ENCODE peak calls at places on chromosomes 16 and 17, in seven cellular contexts. One of them, this sample, is unnamed.

GRCh38 chr16:20675488-20676267 is 21.8 kb downstream of the ACSM1 start:
- DNase-seq in NCI-H460: no peak
- DNase-seq in NCI-H1092 treated with DMSO at 0.1 percent for 48 hours: peak; percentile 70
- DNase-seq in stimulated activated CD4-positive, alpha-beta T cell treated with anti-CD3 and anti-CD28 coated beads, TNF-alpha, amount 100 ng/mL, for 48 hours: no peak
- DNase-seq in foreskin fibroblast: no peak
- DNase-seq in NCI-H82: no peak
- DNase-seq in anterior cingulate cortex: no peak
- DNase-seq in this sample: no peak

GRCh38 chr17:35766903-35767510 is 6.3 kb downstream of the C17orf50 start:
- DNase-seq in NCI-H82: peak; percentile 47
- DNase-seq in stimulated activated CD4-positive, alpha-beta T cell treated with anti-CD3 and anti-CD28 coated beads, TNF-alpha, amount 100 ng/mL, for 48 hours: no peak
- DNase-seq in NCI-H1092 treated with DMSO at 0.1 percent for 48 hours: peak; percentile 35
- DNase-seq in anterior cingulate cortex: no peak
- DNase-seq in NCI-H460: peak; percentile 47
- DNase-seq in foreskin fibroblast: peak; percentile 80
- DNase-seq in this sample: no peak

GRCh38 chr16:88050952-88051660 is 99.9 kb downstream of the BANP start:
- DNase-seq in NCI-H82: no peak
- DNase-seq in NCI-H460: no peak
- DNase-seq in anterior cingulate cortex: no peak
- DNase-seq in foreskin fibroblast: no peak
- DNase-seq in stimulated activated CD4-positive, alpha-beta T cell treated with anti-CD3 and anti-CD28 coated beads, TNF-alpha, amount 100 ng/mL, for 48 hours: no peak
- DNase-seq in NCI-H1092 treated with DMSO at 0.1 percent for 48 hours: no peak
- DNase-seq in this sample: no peak

GRCh38 chr17:64133546-64134215 is 3.7 kb upstream of the ERN1 start:
- DNase-seq in foreskin fibroblast: peak; percentile 82
- DNase-seq in NCI-H82: peak; percentile 90
- DNase-seq in anterior cingulate cortex: no peak
- DNase-seq in NCI-H460: peak; percentile 76
- DNase-seq in NCI-H1092 treated with DMSO at 0.1 percent for 48 hours: peak; percentile 74
- DNase-seq in stimulated activated CD4-positive, alpha-beta T cell treated with anti-CD3 and anti-CD28 coated beads, TNF-alpha, amount 100 ng/mL, for 48 hours: no peak
- DNase-seq in this sample: peak; percentile 73

GRCh38 chr17:37092701-37093100 is 143.9 kb downstream of the AATF start:
- DNase-seq in stimulated activated CD4-positive, alpha-beta T cell treated with anti-CD3 and anti-CD28 coated beads, TNF-alpha, amount 100 ng/mL, for 48 hours: no peak
- DNase-seq in NCI-H460: no peak
- DNase-seq in foreskin fibroblast: no peak
- DNase-seq in NCI-H82: no peak
- DNase-seq in anterior cingulate cortex: no peak
- DNase-seq in NCI-H1092 treated with DMSO at 0.1 percent for 48 hours: no peak
- DNase-seq in this sample: no peak

GRCh38 chr16:54923055-54923473 is 7.6 kb upstream of the IRX5 start:
- DNase-seq in NCI-H1092 treated with DMSO at 0.1 percent for 48 hours: no peak
- DNase-seq in anterior cingulate cortex: no peak
- DNase-seq in foreskin fibroblast: no peak
- DNase-seq in NCI-H460: no peak
- DNase-seq in NCI-H82: no peak
- DNase-seq in stimulated activated CD4-positive, alpha-beta T cell treated with anti-CD3 and anti-CD28 coated beads, TNF-alpha, amount 100 ng/mL, for 48 hours: no peak
- DNase-seq in this sample: no peak

GRCh38 chr17:30380106-30380420 is 1.3 kb downstream of the CPD start:
- DNase-seq in stimulated activated CD4-positive, alpha-beta T cell treated with anti-CD3 and anti-CD28 coated beads, TNF-alpha, amount 100 ng/mL, for 48 hours: no peak
- DNase-seq in NCI-H1092 treated with DMSO at 0.1 percent for 48 hours: no peak
- DNase-seq in anterior cingulate cortex: no peak
- DNase-seq in NCI-H82: peak; percentile 63
- DNase-seq in NCI-H460: no peak
- DNase-seq in foreskin fibroblast: peak; percentile 44
- DNase-seq in this sample: no peak

GRCh38 chr17:53516643-53517042 is 306.1 kb upstream of the KIF2B start:
- DNase-seq in NCI-H460: no peak
- DNase-seq in foreskin fibroblast: no peak
- DNase-seq in NCI-H1092 treated with DMSO at 0.1 percent for 48 hours: no peak
- DNase-seq in anterior cingulate cortex: no peak
- DNase-seq in stimulated activated CD4-positive, alpha-beta T cell treated with anti-CD3 and anti-CD28 coated beads, TNF-alpha, amount 100 ng/mL, for 48 hours: no peak
- DNase-seq in NCI-H82: peak; percentile 40
- DNase-seq in this sample: no peak

GRCh38 chr16:85789773-85790172 is 9.6 kb downstream of the EMC8 start:
- DNase-seq in foreskin fibroblast: no peak
- DNase-seq in NCI-H1092 treated with DMSO at 0.1 percent for 48 hours: no peak
- DNase-seq in NCI-H82: no peak
- DNase-seq in anterior cingulate cortex: no peak
- DNase-seq in NCI-H460: no peak
- DNase-seq in stimulated activated CD4-positive, alpha-beta T cell treated with anti-CD3 and anti-CD28 coated beads, TNF-alpha, amount 100 ng/mL, for 48 hours: no peak
- DNase-seq in this sample: no peak

GRCh38 chr16:57186630-57187507 is 740 bp downstream of the RSPRY1 start:
- DNase-seq in NCI-H82: peak; percentile 69
- DNase-seq in NCI-H460: no peak
- DNase-seq in foreskin fibroblast: peak; percentile 70
- DNase-seq in stimulated activated CD4-positive, alpha-beta T cell treated with anti-CD3 and anti-CD28 coated beads, TNF-alpha, amount 100 ng/mL, for 48 hours: no peak
- DNase-seq in anterior cingulate cortex: no peak
- DNase-seq in NCI-H1092 treated with DMSO at 0.1 percent for 48 hours: peak; percentile 44
- DNase-seq in this sample: no peak

GRCh38 chr16:49869731-49870130 is 13.8 kb upstream of the ZNF423 start:
- DNase-seq in stimulated activated CD4-positive, alpha-beta T cell treated with anti-CD3 and anti-CD28 coated beads, TNF-alpha, amount 100 ng/mL, for 48 hours: no peak
- DNase-seq in NCI-H82: no peak
- DNase-seq in anterior cingulate cortex: no peak
- DNase-seq in NCI-H1092 treated with DMSO at 0.1 percent for 48 hours: no peak
- DNase-seq in NCI-H460: no peak
- DNase-seq in foreskin fibroblast: no peak
- DNase-seq in this sample: no peak

GRCh38 chr17:9409430-9409829 is 166.2 kb downstream of the STX8 start:
- DNase-seq in NCI-H1092 treated with DMSO at 0.1 percent for 48 hours: no peak
- DNase-seq in foreskin fibroblast: peak; percentile 79
- DNase-seq in NCI-H460: no peak
- DNase-seq in anterior cingulate cortex: no peak
- DNase-seq in NCI-H82: no peak
- DNase-seq in stimulated activated CD4-positive, alpha-beta T cell treated with anti-CD3 and anti-CD28 coated beads, TNF-alpha, amount 100 ng/mL, for 48 hours: no peak
- DNase-seq in this sample: no peak

GRCh38 chr17:56881685-56882295 is 32.1 kb downstream of the TRIM25 start:
- DNase-seq in NCI-H82: no peak
- DNase-seq in stimulated activated CD4-positive, alpha-beta T cell treated with anti-CD3 and anti-CD28 coated beads, TNF-alpha, amount 100 ng/mL, for 48 hours: no peak
- DNase-seq in anterior cingulate cortex: no peak
- DNase-seq in NCI-H1092 treated with DMSO at 0.1 percent for 48 hours: no peak
- DNase-seq in foreskin fibroblast: no peak
- DNase-seq in NCI-H460: no peak
- DNase-seq in this sample: no peak

GRCh38 chr16:59697236-59697635 is 963.1 kb upstream of the GOT2 start:
- DNase-seq in NCI-H82: no peak
- DNase-seq in foreskin fibroblast: peak; percentile 17
- DNase-seq in NCI-H1092 treated with DMSO at 0.1 percent for 48 hours: no peak
- DNase-seq in stimulated activated CD4-positive, alpha-beta T cell treated with anti-CD3 and anti-CD28 coated beads, TNF-alpha, amount 100 ng/mL, for 48 hours: no peak
- DNase-seq in NCI-H460: no peak
- DNase-seq in anterior cingulate cortex: no peak
- DNase-seq in this sample: no peak

GRCh38 chr17:43344700-43345099 is 54.1 kb upstream of the ARL4D start:
- DNase-seq in anterior cingulate cortex: no peak
- DNase-seq in NCI-H1092 treated with DMSO at 0.1 percent for 48 hours: no peak
- DNase-seq in NCI-H82: no peak
- DNase-seq in stimulated activated CD4-positive, alpha-beta T cell treated with anti-CD3 and anti-CD28 coated beads, TNF-alpha, amount 100 ng/mL, for 48 hours: no peak
- DNase-seq in NCI-H460: no peak
- DNase-seq in foreskin fibroblast: no peak
- DNase-seq in this sample: no peak

GRCh38 chr17:31541559-31541958 is 150.1 kb downstream of the RAB11FIP4 start:
- DNase-seq in anterior cingulate cortex: no peak
- DNase-seq in NCI-H82: peak; percentile 23
- DNase-seq in NCI-H460: no peak
- DNase-seq in NCI-H1092 treated with DMSO at 0.1 percent for 48 hours: no peak
- DNase-seq in stimulated activated CD4-positive, alpha-beta T cell treated with anti-CD3 and anti-CD28 coated beads, TNF-alpha, amount 100 ng/mL, for 48 hours: no peak
- DNase-seq in foreskin fibroblast: peak; percentile 38
- DNase-seq in this sample: no peak

GRCh38 chr16:4902038-4902437 is 34.9 kb downstream of the PPL start:
- DNase-seq in NCI-H460: no peak
- DNase-seq in NCI-H1092 treated with DMSO at 0.1 percent for 48 hours: no peak
- DNase-seq in anterior cingulate cortex: no peak
- DNase-seq in foreskin fibroblast: no peak
- DNase-seq in NCI-H82: no peak
- DNase-seq in stimulated activated CD4-positive, alpha-beta T cell treated with anti-CD3 and anti-CD28 coated beads, TNF-alpha, amount 100 ng/mL, for 48 hours: no peak
- DNase-seq in this sample: no peak

GRCh38 chr17:32688221-32688620 is 188.7 kb downstream of the MYO1D start:
- DNase-seq in NCI-H1092 treated with DMSO at 0.1 percent for 48 hours: no peak
- DNase-seq in stimulated activated CD4-positive, alpha-beta T cell treated with anti-CD3 and anti-CD28 coated beads, TNF-alpha, amount 100 ng/mL, for 48 hours: no peak
- DNase-seq in NCI-H82: no peak
- DNase-seq in NCI-H460: no peak
- DNase-seq in anterior cingulate cortex: no peak
- DNase-seq in foreskin fibroblast: no peak
- DNase-seq in this sample: no peak

GRCh38 chr16:27520982-27521673 is 28.6 kb downstream of the GTF3C1 start:
- DNase-seq in stimulated activated CD4-positive, alpha-beta T cell treated with anti-CD3 and anti-CD28 coated beads, TNF-alpha, amount 100 ng/mL, for 48 hours: no peak
- DNase-seq in anterior cingulate cortex: no peak
- DNase-seq in foreskin fibroblast: no peak
- DNase-seq in NCI-H460: no peak
- DNase-seq in NCI-H82: peak; percentile 20
- DNase-seq in NCI-H1092 treated with DMSO at 0.1 percent for 48 hours: no peak
- DNase-seq in this sample: no peak

GRCh38 chr17:77483128-77483598 is 342.4 kb downstream of the SEC14L1 start:
- DNase-seq in foreskin fibroblast: no peak
- DNase-seq in NCI-H82: no peak
- DNase-seq in anterior cingulate cortex: no peak
- DNase-seq in NCI-H1092 treated with DMSO at 0.1 percent for 48 hours: no peak
- DNase-seq in NCI-H460: no peak
- DNase-seq in stimulated activated CD4-positive, alpha-beta T cell treated with anti-CD3 and anti-CD28 coated beads, TNF-alpha, amount 100 ng/mL, for 48 hours: no peak
- DNase-seq in this sample: no peak

GRCh38 chr16:49461517-49461951 is 87.9 kb downstream of the C16orf78 start:
- DNase-seq in stimulated activated CD4-positive, alpha-beta T cell treated with anti-CD3 and anti-CD28 coated beads, TNF-alpha, amount 100 ng/mL, for 48 hours: no peak
- DNase-seq in NCI-H82: no peak
- DNase-seq in NCI-H460: no peak
- DNase-seq in anterior cingulate cortex: no peak
- DNase-seq in NCI-H1092 treated with DMSO at 0.1 percent for 48 hours: no peak
- DNase-seq in foreskin fibroblast: no peak
- DNase-seq in this sample: no peak

GRCh38 chr16:88534731-88535141 is 35.5 kb upstream of the ZC3H18 start:
- DNase-seq in stimulated activated CD4-positive, alpha-beta T cell treated with anti-CD3 and anti-CD28 coated beads, TNF-alpha, amount 100 ng/mL, for 48 hours: peak; percentile 34
- DNase-seq in foreskin fibroblast: peak; percentile 72
- DNase-seq in NCI-H1092 treated with DMSO at 0.1 percent for 48 hours: no peak
- DNase-seq in anterior cingulate cortex: no peak
- DNase-seq in NCI-H82: no peak
- DNase-seq in NCI-H460: no peak
- DNase-seq in this sample: no peak

GRCh38 chr16:53781023-53781605 is 77.2 kb downstream of the FTO start:
- DNase-seq in NCI-H82: no peak
- DNase-seq in stimulated activated CD4-positive, alpha-beta T cell treated with anti-CD3 and anti-CD28 coated beads, TNF-alpha, amount 100 ng/mL, for 48 hours: no peak
- DNase-seq in foreskin fibroblast: peak; percentile 39
- DNase-seq in NCI-H1092 treated with DMSO at 0.1 percent for 48 hours: no peak
- DNase-seq in NCI-H460: no peak
- DNase-seq in anterior cingulate cortex: no peak
- DNase-seq in this sample: no peak

GRCh38 chr17:41549596-41550039 is 21.5 kb upstream of the KRT19 start:
- DNase-seq in NCI-H1092 treated with DMSO at 0.1 percent for 48 hours: no peak
- DNase-seq in anterior cingulate cortex: no peak
- DNase-seq in NCI-H82: no peak
- DNase-seq in foreskin fibroblast: peak; percentile 35
- DNase-seq in NCI-H460: no peak
- DNase-seq in stimulated activated CD4-positive, alpha-beta T cell treated with anti-CD3 and anti-CD28 coated beads, TNF-alpha, amount 100 ng/mL, for 48 hours: no peak
- DNase-seq in this sample: no peak

GRCh38 chr17:72383053-72383847 is 262.4 kb downstream of the SOX9 start:
- DNase-seq in anterior cingulate cortex: no peak
- DNase-seq in NCI-H460: no peak
- DNase-seq in NCI-H82: no peak
- DNase-seq in NCI-H1092 treated with DMSO at 0.1 percent for 48 hours: no peak
- DNase-seq in foreskin fibroblast: no peak
- DNase-seq in stimulated activated CD4-positive, alpha-beta T cell treated with anti-CD3 and anti-CD28 coated beads, TNF-alpha, amount 100 ng/mL, for 48 hours: no peak
- DNase-seq in this sample: no peak

GRCh38 chr17:5437721-5438317 is 1.1 kb downstream of the C1QBP start:
- DNase-seq in anterior cingulate cortex: no peak
- DNase-seq in NCI-H82: peak; percentile 48
- DNase-seq in foreskin fibroblast: peak; percentile 63
- DNase-seq in NCI-H460: no peak
- DNase-seq in NCI-H1092 treated with DMSO at 0.1 percent for 48 hours: no peak
- DNase-seq in stimulated activated CD4-positive, alpha-beta T cell treated with anti-CD3 and anti-CD28 coated beads, TNF-alpha, amount 100 ng/mL, for 48 hours: no peak
- DNase-seq in this sample: no peak

GRCh38 chr16:49528035-49528434 is 154.4 kb downstream of the C16orf78 start:
- DNase-seq in NCI-H460: no peak
- DNase-seq in stimulated activated CD4-positive, alpha-beta T cell treated with anti-CD3 and anti-CD28 coated beads, TNF-alpha, amount 100 ng/mL, for 48 hours: no peak
- DNase-seq in anterior cingulate cortex: no peak
- DNase-seq in foreskin fibroblast: peak; percentile 17
- DNase-seq in NCI-H1092 treated with DMSO at 0.1 percent for 48 hours: peak; percentile 41
- DNase-seq in NCI-H82: peak; percentile 69
- DNase-seq in this sample: no peak

GRCh38 chr17:76414334-76415295 is 30.2 kb downstream of the SPHK1 start:
- DNase-seq in foreskin fibroblast: peak; percentile 85
- DNase-seq in NCI-H82: peak; percentile 70
- DNase-seq in NCI-H460: no peak
- DNase-seq in stimulated activated CD4-positive, alpha-beta T cell treated with anti-CD3 and anti-CD28 coated beads, TNF-alpha, amount 100 ng/mL, for 48 hours: no peak
- DNase-seq in NCI-H1092 treated with DMSO at 0.1 percent for 48 hours: peak; percentile 86
- DNase-seq in anterior cingulate cortex: peak; percentile 38
- DNase-seq in this sample: peak; percentile 48